ENCODE peak calls at places on chromosome 3, in six cellular contexts. A, O, F, R, J and I are unnamed samples.

GRCh38 chr3:128492353-128493220 is at the start of gene GATA2:
- DNase-seq in A (no peak), O (no peak), F (no peak), R (no peak), J (no peak), I (peak)

GRCh38 chr3:184040010-184040409 is 8.5 kb downstream of the HTR3D start:
- DNase-seq in A (peak), O (peak), F (no peak), R (no peak), J (peak), I (peak)

GRCh38 chr3:16618721-16619120 is 13.5 kb upstream of the DAZL start:
- DNase-seq in A (no peak), O (no peak), F (no peak), R (no peak), J (no peak), I (no peak)

GRCh38 chr3:86814918-86815655 is 175.9 kb downstream of the VGLL3 start:
- DNase-seq in A (no peak), O (no peak), F (no peak), R (no peak), J (no peak), I (no peak)

GRCh38 chr3:42900226-42900625 is 5.7 kb upstream of the ZNF662 start:
- DNase-seq in A (no peak), O (no peak), F (no peak), R (no peak), J (no peak), I (peak)

GRCh38 chr3:121552797-121553196 is 7.0 kb upstream of the POLQ start:
- DNase-seq in A (no peak), O (no peak), F (no peak), R (no peak), J (no peak), I (no peak)

GRCh38 chr3:151156618-151157216 is 46.3 kb downstream of the GPR171 start:
- DNase-seq in A (peak), O (peak), F (peak), R (no peak), J (peak), I (peak)

GRCh38 chr3:154552338-154552737 is 122.3 kb upstream of the GPR149 start:
- DNase-seq in A (no peak), O (peak), F (no peak), R (no peak), J (peak), I (peak)

GRCh38 chr3:69161587-69162196 is 39.3 kb upstream of the LMOD3 start:
- DNase-seq in A (peak), O (no peak), F (peak), R (no peak), J (peak), I (peak)

GRCh38 chr3:155497930-155498647 is 204.6 kb upstream of the STRIT1 start:
- DNase-seq in A (no peak), O (no peak), F (no peak), R (no peak), J (peak), I (no peak)

DNA sequence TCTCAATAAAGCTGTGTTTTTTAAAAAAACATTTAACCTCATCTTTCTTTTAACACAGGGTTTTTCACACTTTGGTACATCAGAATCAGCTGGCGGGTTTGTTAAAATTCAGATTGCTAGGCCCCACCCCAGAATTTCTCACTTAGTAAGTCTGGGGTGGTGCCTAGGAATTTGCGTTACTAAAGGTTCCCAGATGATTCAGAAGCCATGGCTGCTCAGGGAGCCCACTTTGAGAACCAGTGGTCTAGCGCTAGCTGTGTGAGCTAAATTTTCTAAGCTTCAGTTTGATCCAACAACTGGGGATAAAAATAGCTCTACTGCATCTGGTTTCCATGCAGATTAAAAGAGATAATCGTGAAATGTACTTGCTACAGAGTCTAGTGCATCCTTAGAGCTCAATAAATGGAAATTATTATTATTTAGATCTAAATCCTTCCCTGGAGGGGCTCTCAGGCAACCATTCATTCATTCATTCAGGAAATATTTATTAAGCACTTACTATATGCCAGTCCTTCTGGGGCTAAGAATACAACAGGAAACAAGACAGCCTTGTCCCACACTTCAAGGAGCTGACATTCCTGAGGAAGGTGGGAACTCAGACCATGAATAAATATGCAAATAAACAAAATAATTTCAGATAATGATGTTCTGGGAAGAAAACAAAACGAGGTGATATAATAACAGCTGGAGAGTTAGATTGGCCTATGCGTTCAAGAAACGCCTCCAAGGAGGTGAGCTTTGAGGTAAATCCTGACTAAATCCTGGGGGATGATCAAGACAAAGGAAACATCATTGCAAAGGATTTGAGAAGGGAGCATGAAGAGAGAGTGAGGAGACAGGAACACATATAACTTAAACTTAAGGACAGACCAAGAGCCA is 3.9 kb upstream of the CIDEC start:
- DNase-seq in A (no peak), O (no peak), F (no peak), R (no peak), J (no peak), I (no peak)
- H3K27ac ChIP-seq in A (peak), O (no peak), F (no peak), R (no peak), J (peak), I (no peak)

GRCh38 chr3:13537244-13537921 is 11.5 kb upstream of the FBLN2 start:
- DNase-seq in A (no peak), O (no peak), F (no peak), R (no peak), J (no peak), I (no peak)

GRCh38 chr3:13533823-13534435 is 15.0 kb upstream of the FBLN2 start:
- DNase-seq in A (no peak), O (no peak), F (no peak), R (no peak), J (no peak), I (no peak)

GRCh38 chr3:13536832-13537231 is 12.1 kb upstream of the FBLN2 start:
- DNase-seq in A (no peak), O (no peak), F (no peak), R (no peak), J (no peak), I (no peak)

GRCh38 chr3:13535905-13536304 is 13.0 kb upstream of the FBLN2 start:
- DNase-seq in A (no peak), O (no peak), F (no peak), R (no peak), J (no peak), I (no peak)

DNA sequence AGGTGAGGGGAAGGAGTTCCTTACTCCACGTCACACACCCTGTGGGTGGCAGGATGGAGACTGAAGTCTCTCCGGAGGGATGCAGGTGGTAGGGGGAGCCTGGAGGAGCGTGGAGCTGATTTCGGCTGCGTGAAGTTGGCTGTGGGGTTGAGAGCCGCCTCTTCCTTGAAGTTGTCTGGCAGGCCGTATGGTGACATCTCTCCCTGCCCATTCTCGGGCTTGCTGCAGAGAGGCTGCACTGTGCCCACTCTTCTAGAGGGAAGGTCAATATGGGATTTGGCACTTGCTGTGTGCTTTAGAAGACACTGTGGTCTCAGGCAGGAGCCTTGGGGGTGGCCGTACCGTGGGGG is 13.4 kb upstream of the FBLN2 start:
- DNase-seq in A (no peak), O (no peak), F (no peak), R (no peak), J (no peak), I (no peak)
- H3K27ac ChIP-seq in A (no peak), O (no peak), F (no peak), R (no peak), J (no peak), I (no peak)

GRCh38 chr3:196517919-196518318 is 2.8 kb upstream of the SMCO1 start:
- DNase-seq in A (no peak), O (no peak), F (peak), R (no peak), J (no peak), I (peak)

GRCh38 chr3:196514913-196515621 is at the start of gene SMCO1:
- DNase-seq in A (no peak), O (no peak), F (peak), R (no peak), J (no peak), I (no peak)

GRCh38 chr3:196514350-196514716 is 813 bp downstream of the SMCO1 start:
- DNase-seq in A (no peak), O (no peak), F (no peak), R (no peak), J (no peak), I (no peak)

GRCh38 chr3:196517142-196517808 is 2.1 kb upstream of the SMCO1 start:
- DNase-seq in A (no peak), O (no peak), F (peak), R (no peak), J (no peak), I (no peak)

GRCh38 chr3:196513697-196514349 is 1.3 kb downstream of the SMCO1 start:
- DNase-seq in A (no peak), O (no peak), F (no peak), R (no peak), J (no peak), I (no peak)
- H3K27ac ChIP-seq in A (no peak), O (no peak), F (no peak), R (no peak), J (no peak), I (no peak)

DNA sequence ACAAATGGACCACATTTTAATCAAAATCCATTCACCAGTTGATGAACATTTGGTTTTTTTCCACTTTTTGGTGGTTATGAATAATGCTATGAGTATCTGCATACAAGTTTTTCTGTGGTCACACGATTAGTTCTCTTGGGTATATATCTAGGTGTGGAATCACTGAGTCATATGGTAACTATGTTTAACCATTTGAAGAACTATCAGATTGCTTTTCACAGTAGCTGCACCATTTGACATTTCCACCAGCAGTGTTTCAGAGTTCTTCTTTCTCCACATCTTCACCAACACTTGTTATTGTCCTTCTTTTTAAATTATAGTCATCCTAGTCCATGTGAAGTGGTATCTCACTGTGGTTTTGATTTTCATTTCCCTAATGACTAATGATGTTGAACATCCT is 33.3 kb upstream of the ATG7 start:
- DNase-seq in A (no peak), O (no peak), F (no peak), R (no peak), J (peak), I (no peak)
- H3K27ac ChIP-seq in A (no peak), O (no peak), F (no peak), R (no peak), J (peak), I (no peak)

GRCh38 chr3:51709675-51710074 is 2.8 kb downstream of the GRM2 start:
- DNase-seq in A (no peak), O (no peak), F (no peak), R (no peak), J (no peak), I (no peak)
- H3K27ac ChIP-seq in A (no peak), O (no peak), F (no peak), R (no peak), J (no peak), I (no peak)

DNA sequence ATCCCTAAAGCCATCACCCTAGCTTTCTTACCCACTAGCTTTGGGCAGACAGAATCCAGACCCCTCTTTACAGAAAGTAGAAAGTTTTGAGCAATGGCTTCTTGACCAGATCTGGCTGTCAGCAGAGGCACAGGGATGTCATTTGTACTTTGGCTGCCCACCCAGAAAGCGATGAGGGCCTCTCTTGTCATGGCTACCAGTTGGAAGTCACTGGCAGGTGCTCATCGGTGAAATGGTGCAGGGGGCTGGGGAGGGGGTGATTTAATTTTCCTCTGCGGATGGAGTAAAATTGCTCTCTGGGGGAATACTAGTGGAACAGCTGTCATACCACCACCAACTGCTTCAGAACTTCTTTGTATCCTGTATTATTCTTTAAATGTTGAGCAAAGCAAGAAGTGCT is 393.7 kb downstream of the LSAMP start:
- DNase-seq in A (no peak), O (no peak), F (no peak), R (no peak), J (no peak), I (no peak)
- H3K27ac ChIP-seq in A (no peak), O (no peak), F (no peak), R (no peak), J (no peak), I (no peak)

DNA sequence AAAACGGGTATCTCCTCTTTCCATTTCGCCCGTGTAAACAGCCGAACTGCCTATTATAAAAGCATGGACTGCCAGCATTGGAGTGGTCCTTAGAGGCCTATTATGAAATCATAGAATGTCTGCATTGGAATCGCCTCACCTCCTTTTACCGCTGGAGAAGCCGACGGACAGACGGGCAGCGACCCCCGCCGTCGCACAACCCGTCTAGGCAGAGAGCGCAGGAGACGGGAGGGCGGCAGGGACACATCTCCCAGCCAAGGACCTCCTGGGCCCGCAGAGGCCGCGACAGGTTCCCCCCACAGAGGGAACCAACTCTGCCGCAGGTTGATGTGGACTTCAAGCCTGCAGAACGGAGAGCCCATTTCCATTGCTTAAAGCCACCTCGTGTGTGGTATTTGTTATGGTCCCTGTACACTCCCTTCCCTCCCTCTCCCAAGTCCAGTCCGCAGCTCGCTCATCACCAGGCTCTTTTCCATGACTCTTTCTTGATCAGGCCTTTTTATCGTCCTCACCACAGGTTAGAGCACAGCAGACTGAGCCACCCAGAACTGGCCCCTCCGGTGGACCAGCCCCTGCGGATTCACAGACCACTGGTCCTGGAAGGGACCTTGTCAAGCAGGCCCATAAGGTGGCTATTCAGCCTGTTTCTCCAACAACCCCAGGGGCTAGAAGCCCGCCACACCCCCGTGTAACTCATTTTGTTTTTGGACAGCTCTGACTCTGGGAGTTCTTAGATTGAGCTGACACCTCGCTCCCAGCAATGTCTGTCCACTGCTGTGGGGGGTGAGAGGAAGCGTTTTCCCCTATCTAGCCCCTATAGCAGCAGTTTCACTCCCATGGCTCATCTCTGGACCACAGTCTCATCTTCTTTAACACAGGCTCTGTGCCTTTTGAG is 764 bp upstream of the PPP1R2 start:
- DNase-seq in A (peak), O (no peak), F (no peak), R (peak), J (no peak), I (no peak)
- H3K27ac ChIP-seq in A (peak), O (no peak), F (peak), R (peak), J (no peak), I (peak)